ENCODE peak calls at places on chromosomes 5 and 9, in eight cellular contexts. H is COR-L47, R is left ventricle myocardium superior, D is kidney, T is dorsolateral prefrontal cortex, Y is T-helper 2 cell, Q is right atrium auricular region, P is fibroblast of mammary gland. J is an unnamed sample.

GRCh38 chr9:131397100-131397790 is 3.4 kb downstream of the PRRC2B start:
- DNase-seq in H (no peak), R (no peak), D (peak), T (no peak), Y (no peak), Q (no peak), P (peak), J (no peak)

GRCh38 chr5:187617-188451 is 3.5 kb upstream of the LRRC14B start:
- DNase-seq in H (peak), R (peak), D (peak), T (peak), Y (no peak), Q (no peak), P (no peak), J (no peak)

GRCh38 chr5:67215592-67216471 is 19.2 kb upstream of the CD180 start:
- DNase-seq in H (peak), R (peak), D (peak), T (peak), Y (peak), Q (peak), P (peak), J (no peak)

GRCh38 chr9:111644195-111644772 is 13.2 kb downstream of the DNAJC25 start:
- DNase-seq in H (no peak), R (no peak), D (no peak), T (no peak), Y (no peak), Q (no peak), P (no peak), J (no peak)

GRCh38 chr9:99162759-99163364 is 57.9 kb downstream of the TGFBR1 start:
- DNase-seq in H (peak), R (no peak), D (no peak), T (no peak), Y (no peak), Q (no peak), P (peak), J (peak)

GRCh38 chr9:91276513-91276912 is 85.2 kb downstream of the AUH start:
- DNase-seq in H (no peak), R (no peak), D (no peak), T (no peak), Y (no peak), Q (no peak), P (no peak), J (no peak)

GRCh38 chr9:6680797-6681146 is 35.2 kb upstream of the GLDC start:
- DNase-seq in H (peak), R (peak), D (peak), T (peak), Y (peak), Q (no peak), P (peak), J (no peak)

GRCh38 chr9:6567140-6567591 is 78.4 kb downstream of the GLDC start:
- DNase-seq in H (no peak), R (no peak), D (no peak), T (peak), Y (no peak), Q (no peak), P (peak), J (no peak)

GRCh38 chr9:130417602-130418001 is 27.2 kb upstream of the ASS1 start:
- DNase-seq in H (no peak), R (no peak), D (no peak), T (no peak), Y (no peak), Q (no peak), P (peak), J (no peak)

GRCh38 chr9:21708225-21708624 is 94.2 kb upstream of the MTAP start:
- DNase-seq in H (no peak), R (no peak), D (no peak), T (no peak), Y (no peak), Q (no peak), P (peak), J (no peak)

GRCh38 chr5:109585012-109585599 is 104.6 kb upstream of the MAN2A1 start:
- DNase-seq in H (no peak), R (no peak), D (no peak), T (no peak), Y (no peak), Q (no peak), P (peak), J (no peak)

GRCh38 chr5:171534009-171534895 is 114.8 kb downstream of the FGF18 start:
- DNase-seq in H (no peak), R (no peak), D (no peak), T (no peak), Y (no peak), Q (peak), P (no peak), J (no peak)

GRCh38 chr9:131627846-131628820 is 82.8 kb downstream of the PRRT1B start:
- DNase-seq in H (no peak), R (peak), D (peak), T (no peak), Y (peak), Q (peak), P (peak), J (no peak)

GRCh38 chr5:51838459-51839253 is 455.4 kb downstream of the ISL1 start:
- DNase-seq in H (no peak), R (no peak), D (no peak), T (no peak), Y (no peak), Q (no peak), P (no peak), J (no peak)

GRCh38 chr5:73783823-73784222 is 157.8 kb downstream of the ARHGEF28 start:
- DNase-seq in H (no peak), R (no peak), D (no peak), T (no peak), Y (no peak), Q (no peak), P (peak), J (no peak)

GRCh38 chr5:137935190-137935589 is 45.9 kb downstream of the PKD2L2 start:
- DNase-seq in H (no peak), R (no peak), D (no peak), T (no peak), Y (no peak), Q (no peak), P (no peak), J (no peak)

GRCh38 chr5:138461343-138462125 is 3.7 kb upstream of the EGR1 start:
- DNase-seq in H (no peak), R (peak), D (no peak), T (no peak), Y (no peak), Q (peak), P (peak), J (no peak)

GRCh38 chr5:151719228-151719861 is 32.6 kb upstream of the SPARC start:
- DNase-seq in H (no peak), R (no peak), D (no peak), T (no peak), Y (no peak), Q (no peak), P (peak), J (no peak)

GRCh38 chr5:172718527-172719114 is 52.4 kb downstream of the DUSP1 start:
- DNase-seq in H (no peak), R (no peak), D (no peak), T (no peak), Y (no peak), Q (no peak), P (no peak), J (no peak)

GRCh38 chr5:139650031-139650688 is 2.0 kb downstream of the CXXC5 start:
- DNase-seq in H (no peak), R (peak), D (peak), T (peak), Y (no peak), Q (no peak), P (no peak), J (no peak)

GRCh38 chr9:109843651-109844050 is 63.7 kb downstream of the PALM2AKAP2 start:
- DNase-seq in H (no peak), R (peak), D (peak), T (peak), Y (no peak), Q (peak), P (no peak), J (no peak)

GRCh38 chr9:130364619-130365322 is 80.0 kb upstream of the ASS1 start:
- DNase-seq in H (no peak), R (no peak), D (no peak), T (no peak), Y (no peak), Q (no peak), P (no peak), J (no peak)

GRCh38 chr5:139551490-139551889 is 9.6 kb upstream of the UBE2D2 start:
- DNase-seq in H (no peak), R (no peak), D (no peak), T (no peak), Y (no peak), Q (no peak), P (no peak), J (no peak)

GRCh38 chr5:127031147-127031862 is 947 bp upstream of the MARCHF3 start:
- DNase-seq in H (no peak), R (peak), D (peak), T (no peak), Y (peak), Q (no peak), P (no peak), J (peak)

GRCh38 chr5:73452215-73452614 is 3.6 kb upstream of the FOXD1 start:
- DNase-seq in H (no peak), R (no peak), D (no peak), T (no peak), Y (no peak), Q (no peak), P (no peak), J (no peak)

GRCh38 chr5:29134418-29134817 is 2059.1 kb upstream of the CDH6 start:
- DNase-seq in H (no peak), R (no peak), D (no peak), T (no peak), Y (no peak), Q (no peak), P (no peak), J (no peak)

GRCh38 chr5:172635038-172635437 is 6.0 kb upstream of the NEURL1B start:
- DNase-seq in H (no peak), R (no peak), D (no peak), T (no peak), Y (no peak), Q (no peak), P (no peak), J (no peak)

J was measured in D341Med.